ENCODE peak calls at places on chromosome 7, in nine cellular contexts. One of them, this sample, is unnamed. For H3K4me1, the result is how much of the 10 kb centered on the place peaks cover.

GRCh38 chr7:48660482-48660881 is 263.9 kb upstream of the CDC14C start:
- ATAC-seq in IMR-90: no peak
- ATAC-seq in HCT116: no peak
- ATAC-seq in right lobe of liver: no peak
- ATAC-seq in heart left ventricle: no peak
- ATAC-seq in upper lobe of left lung: no peak
- ATAC-seq in body of pancreas: no peak
- ATAC-seq in A549: no peak
- ATAC-seq in GM12878: no peak
- ATAC-seq in this sample: no peak

GRCh38 chr7:132489776-132490237 is 86.5 kb downstream of the PLXNA4 start:
- ATAC-seq in HCT116: no peak
- ATAC-seq in upper lobe of left lung: no peak
- ATAC-seq in GM12878: no peak
- ATAC-seq in A549: no peak
- ATAC-seq in heart left ventricle: no peak
- ATAC-seq in IMR-90: no peak
- ATAC-seq in body of pancreas: no peak
- ATAC-seq in right lobe of liver: no peak
- ATAC-seq in this sample: no peak

GRCh38 chr7:23462846-23463245 is 7.4 kb downstream of the IGF2BP3 start:
- ATAC-seq in body of pancreas: peak
- ATAC-seq in GM12878: peak
- ATAC-seq in HCT116: no peak
- ATAC-seq in right lobe of liver: peak
- ATAC-seq in heart left ventricle: no peak
- ATAC-seq in upper lobe of left lung: no peak
- ATAC-seq in A549: no peak
- ATAC-seq in IMR-90: peak
- ATAC-seq in this sample: no peak

GRCh38 chr7:131972251-131972650 is 415.8 kb upstream of the PODXL start:
- ATAC-seq in A549: no peak
- ATAC-seq in GM12878: no peak
- ATAC-seq in heart left ventricle: no peak
- ATAC-seq in upper lobe of left lung: no peak
- ATAC-seq in IMR-90: no peak
- ATAC-seq in right lobe of liver: no peak
- ATAC-seq in body of pancreas: no peak
- ATAC-seq in HCT116: no peak
- ATAC-seq in this sample: no peak

GRCh38 chr7:133941496-133941895 is 185.6 kb upstream of the LRGUK start:
- ATAC-seq in GM12878: no peak
- ATAC-seq in body of pancreas: no peak
- ATAC-seq in heart left ventricle: no peak
- ATAC-seq in IMR-90: peak
- ATAC-seq in right lobe of liver: no peak
- ATAC-seq in A549: no peak
- ATAC-seq in HCT116: no peak
- ATAC-seq in upper lobe of left lung: no peak
- ATAC-seq in this sample: no peak

GRCh38 chr7:121872831-121873764 is at the start of gene PTPRZ1:
- ATAC-seq in HCT116: no peak
- ATAC-seq in heart left ventricle: no peak
- ATAC-seq in upper lobe of left lung: peak
- ATAC-seq in IMR-90: peak
- ATAC-seq in body of pancreas: peak
- ATAC-seq in GM12878: no peak
- ATAC-seq in right lobe of liver: peak
- ATAC-seq in A549: peak
- ATAC-seq in this sample: peak

GRCh38 chr7:52147240-52147639 is 830.6 kb upstream of the COBL start:
- ATAC-seq in A549: no peak
- ATAC-seq in body of pancreas: peak
- ATAC-seq in upper lobe of left lung: no peak
- ATAC-seq in HCT116: no peak
- ATAC-seq in IMR-90: no peak
- ATAC-seq in heart left ventricle: no peak
- ATAC-seq in right lobe of liver: peak
- ATAC-seq in GM12878: no peak
- ATAC-seq in this sample: no peak

GRCh38 chr7:78148166-78148894 is 349.8 kb downstream of the PHTF2 start:
- ATAC-seq in body of pancreas: no peak
- ATAC-seq in upper lobe of left lung: no peak
- ATAC-seq in IMR-90: no peak
- ATAC-seq in GM12878: no peak
- ATAC-seq in right lobe of liver: no peak
- ATAC-seq in HCT116: no peak
- ATAC-seq in heart left ventricle: no peak
- ATAC-seq in A549: no peak
- ATAC-seq in this sample: no peak

GRCh38 chr7:5700391-5700985 is 81.0 kb downstream of the RNF216 start:
- ATAC-seq in right lobe of liver: no peak
- ATAC-seq in HCT116: no peak
- ATAC-seq in upper lobe of left lung: no peak
- ATAC-seq in body of pancreas: no peak
- ATAC-seq in heart left ventricle: peak
- ATAC-seq in A549: no peak
- ATAC-seq in GM12878: peak
- ATAC-seq in IMR-90: no peak
- ATAC-seq in this sample: no peak

GRCh38 chr7:128347573-128348147 is 4.0 kb upstream of the RBM28 start:
- ATAC-seq in heart left ventricle: no peak
- ATAC-seq in A549: peak
- ATAC-seq in right lobe of liver: peak
- ATAC-seq in IMR-90: peak
- ATAC-seq in body of pancreas: no peak
- ATAC-seq in upper lobe of left lung: no peak
- ATAC-seq in GM12878: peak
- ATAC-seq in HCT116: peak
- ATAC-seq in this sample: no peak

GRCh38 chr7:148527717-148528168 is 62.8 kb upstream of the C7orf33 start:
- ATAC-seq in heart left ventricle: peak
- ATAC-seq in HCT116: peak
- ATAC-seq in GM12878: peak
- ATAC-seq in A549: peak
- ATAC-seq in right lobe of liver: peak
- ATAC-seq in upper lobe of left lung: peak
- ATAC-seq in IMR-90: peak
- ATAC-seq in body of pancreas: peak
- ATAC-seq in this sample: no peak

GRCh38 chr7:55177589-55178261 is 158.9 kb downstream of the EGFR start:
- ATAC-seq in heart left ventricle: peak
- ATAC-seq in upper lobe of left lung: peak
- ATAC-seq in GM12878: no peak
- ATAC-seq in A549: no peak
- ATAC-seq in HCT116: no peak
- ATAC-seq in right lobe of liver: no peak
- ATAC-seq in IMR-90: no peak
- ATAC-seq in body of pancreas: peak
- ATAC-seq in this sample: no peak

GRCh38 chr7:96440328-96440727 is 118.4 kb upstream of the SLC25A13 start:
- ATAC-seq in body of pancreas: no peak
- ATAC-seq in IMR-90: no peak
- ATAC-seq in A549: no peak
- ATAC-seq in right lobe of liver: no peak
- ATAC-seq in HCT116: no peak
- ATAC-seq in upper lobe of left lung: no peak
- ATAC-seq in heart left ventricle: no peak
- ATAC-seq in GM12878: no peak
- ATAC-seq in this sample: no peak

GRCh38 chr7:111528331-111528730 is 34.0 kb downstream of the IMMP2L start:
- ATAC-seq in GM12878: peak
- ATAC-seq in body of pancreas: no peak
- ATAC-seq in IMR-90: no peak
- ATAC-seq in right lobe of liver: no peak
- ATAC-seq in upper lobe of left lung: no peak
- ATAC-seq in HCT116: no peak
- ATAC-seq in A549: no peak
- ATAC-seq in heart left ventricle: no peak
- ATAC-seq in this sample: no peak
- TF ChIP-seq POLR2A in GM12878: no peak
- TF ChIP-seq POLR2A in body of pancreas: no peak
- TF ChIP-seq POLR2A in IMR-90: no peak
- TF ChIP-seq POLR2A in right lobe of liver: no peak
- TF ChIP-seq POLR2A in upper lobe of left lung: no peak
- TF ChIP-seq POLR2A in HCT116: no peak
- TF ChIP-seq POLR2A in A549: no peak
- TF ChIP-seq POLR2A in heart left ventricle: no peak
- TF ChIP-seq POLR2A in this sample: no peak

DNA sequence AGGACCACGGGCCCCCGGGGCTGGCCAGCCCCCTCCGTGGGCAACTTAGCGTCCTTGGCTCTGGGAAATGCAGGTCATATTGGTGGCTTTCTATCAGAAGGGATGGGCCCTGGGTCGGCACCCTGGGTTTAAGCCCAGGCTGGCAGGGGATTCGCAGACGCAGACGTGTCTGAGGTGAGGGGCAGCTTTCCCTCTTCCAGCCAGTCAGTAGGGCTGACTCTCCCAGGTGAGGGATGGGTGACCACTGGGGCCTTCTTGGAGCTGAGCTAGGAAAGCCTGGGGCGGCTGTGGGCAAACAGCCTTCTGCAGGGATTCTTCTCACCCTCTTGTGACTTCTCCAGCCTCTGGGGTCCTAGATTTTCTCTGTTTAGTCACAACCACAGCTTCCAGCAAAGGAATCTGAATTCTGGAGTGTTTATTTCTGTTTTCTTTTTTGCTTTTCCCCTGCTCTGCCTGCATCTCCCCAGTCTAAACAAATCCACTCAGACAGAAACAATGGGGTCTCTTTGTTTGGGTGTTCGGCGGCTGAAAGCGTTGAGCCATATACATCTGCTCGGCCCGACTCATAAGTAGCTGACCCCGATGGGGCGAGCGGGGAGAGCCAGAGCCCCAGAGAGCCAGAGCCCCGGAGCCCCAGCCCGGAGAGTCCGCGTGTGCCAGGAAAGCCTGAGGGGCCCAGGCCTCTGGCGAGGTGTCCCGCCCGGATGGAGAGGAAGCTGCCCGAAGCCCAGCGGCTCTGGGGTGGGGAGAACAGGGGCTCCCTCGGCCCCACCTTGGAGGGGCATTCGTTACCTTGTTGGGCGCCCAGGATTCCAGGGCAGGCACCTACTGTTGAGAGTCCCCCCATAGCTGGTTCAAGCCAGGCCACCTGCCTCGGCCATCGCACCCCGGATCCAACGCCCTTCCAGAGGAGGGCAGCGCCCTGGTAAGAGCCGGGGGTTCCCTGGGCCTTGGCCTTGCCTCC is 2.0 kb downstream of the MNX1 start:
- ATAC-seq in IMR-90: no peak
- ATAC-seq in upper lobe of left lung: no peak
- ATAC-seq in body of pancreas: no peak
- ATAC-seq in heart left ventricle: no peak
- ATAC-seq in A549: peak
- ATAC-seq in HCT116: no peak
- ATAC-seq in GM12878: peak
- ATAC-seq in right lobe of liver: no peak
- ATAC-seq in this sample: no peak
- H3K4me3 ChIP-seq in IMR-90: no peak
- H3K4me3 ChIP-seq in upper lobe of left lung: no peak
- H3K4me3 ChIP-seq in body of pancreas: peak
- H3K4me3 ChIP-seq in heart left ventricle: no peak
- H3K4me3 ChIP-seq in A549: peak
- H3K4me3 ChIP-seq in HCT116: peak
- H3K4me3 ChIP-seq in GM12878: no peak
- H3K4me3 ChIP-seq in right lobe of liver: no peak
- H3K4me3 ChIP-seq in this sample: no peak

GRCh38 chr7:81743665-81744064 is 26.2 kb downstream of the HGF start:
- ATAC-seq in A549: no peak
- ATAC-seq in IMR-90: no peak
- ATAC-seq in GM12878: peak
- ATAC-seq in right lobe of liver: no peak
- ATAC-seq in upper lobe of left lung: no peak
- ATAC-seq in HCT116: no peak
- ATAC-seq in heart left ventricle: no peak
- ATAC-seq in body of pancreas: no peak
- ATAC-seq in this sample: no peak
- H3K4me1 ChIP-seq in A549: under half
- H3K4me1 ChIP-seq in IMR-90: under half
- H3K4me1 ChIP-seq in GM12878: under half
- H3K4me1 ChIP-seq in right lobe of liver: under half
- H3K4me1 ChIP-seq in upper lobe of left lung: under half
- H3K4me1 ChIP-seq in HCT116: under half
- H3K4me1 ChIP-seq in heart left ventricle: under half
- H3K4me1 ChIP-seq in body of pancreas: under half
- H3K4me1 ChIP-seq in this sample: under half

GRCh38 chr7:130486114-130486962 is 5.5 kb upstream of the MEST start:
- ATAC-seq in HCT116: peak
- ATAC-seq in A549: peak
- ATAC-seq in upper lobe of left lung: peak
- ATAC-seq in GM12878: peak
- ATAC-seq in body of pancreas: peak
- ATAC-seq in IMR-90: no peak
- ATAC-seq in right lobe of liver: peak
- ATAC-seq in heart left ventricle: no peak
- ATAC-seq in this sample: peak
- TF ChIP-seq POLR2A in HCT116: no peak
- TF ChIP-seq POLR2A in A549: peak
- TF ChIP-seq POLR2A in upper lobe of left lung: no peak
- TF ChIP-seq POLR2A in GM12878: no peak
- TF ChIP-seq POLR2A in body of pancreas: peak
- TF ChIP-seq POLR2A in IMR-90: no peak
- TF ChIP-seq POLR2A in right lobe of liver: no peak
- TF ChIP-seq POLR2A in heart left ventricle: no peak
- TF ChIP-seq POLR2A in this sample: no peak

GRCh38 chr7:108449577-108449920 is 6.7 kb downstream of the NRCAM start:
- ATAC-seq in upper lobe of left lung: no peak
- ATAC-seq in body of pancreas: no peak
- ATAC-seq in IMR-90: no peak
- ATAC-seq in GM12878: no peak
- ATAC-seq in HCT116: no peak
- ATAC-seq in right lobe of liver: no peak
- ATAC-seq in A549: no peak
- ATAC-seq in heart left ventricle: no peak
- ATAC-seq in this sample: no peak
- H3K4me3 ChIP-seq in upper lobe of left lung: no peak
- H3K4me3 ChIP-seq in body of pancreas: no peak
- H3K4me3 ChIP-seq in IMR-90: no peak
- H3K4me3 ChIP-seq in GM12878: no peak
- H3K4me3 ChIP-seq in HCT116: no peak
- H3K4me3 ChIP-seq in right lobe of liver: no peak
- H3K4me3 ChIP-seq in A549: no peak
- H3K4me3 ChIP-seq in heart left ventricle: no peak
- H3K4me3 ChIP-seq in this sample: no peak

GRCh38 chr7:68187549-68187948 is 1190.9 kb downstream of the TYW1 start:
- ATAC-seq in IMR-90: no peak
- ATAC-seq in upper lobe of left lung: no peak
- ATAC-seq in A549: no peak
- ATAC-seq in HCT116: no peak
- ATAC-seq in GM12878: no peak
- ATAC-seq in body of pancreas: no peak
- ATAC-seq in heart left ventricle: no peak
- ATAC-seq in right lobe of liver: no peak
- ATAC-seq in this sample: no peak
- H3K4me1 ChIP-seq in IMR-90: under half
- H3K4me1 ChIP-seq in upper lobe of left lung: under half
- H3K4me1 ChIP-seq in A549: under half
- H3K4me1 ChIP-seq in HCT116: under half
- H3K4me1 ChIP-seq in GM12878: under half
- H3K4me1 ChIP-seq in body of pancreas: under half
- H3K4me1 ChIP-seq in heart left ventricle: under half
- H3K4me1 ChIP-seq in right lobe of liver: under half
- H3K4me1 ChIP-seq in this sample: under half

This sample was measured in gastroesophageal sphincter.